ENCODE peak calls at places on chromosomes 16 and 17, in five cellular contexts. One of them, this sample, is unnamed.

GRCh38 chr17:81030726-81031570 is 4.0 kb upstream of the BAIAP2 start:
- DNase-seq in AG04449: no peak
- DNase-seq in head of caudate nucleus: no peak
- DNase-seq in retina: no peak
- DNase-seq in Caki2: no peak
- DNase-seq in this sample: no peak

GRCh38 chr16:67230809-67231660 is 4.1 kb downstream of the TMEM208 start:
- DNase-seq in AG04449: no peak
- DNase-seq in head of caudate nucleus: no peak
- DNase-seq in retina: no peak
- DNase-seq in Caki2: no peak
- DNase-seq in this sample: no peak

GRCh38 chr16:12507366-12507765 is 296.3 kb downstream of the CPPED1 start:
- DNase-seq in head of caudate nucleus: no peak
- DNase-seq in Caki2: no peak
- DNase-seq in AG04449: no peak
- DNase-seq in retina: no peak
- DNase-seq in this sample: no peak

GRCh38 chr16:14071576-14072271 is 605 bp downstream of the MRTFB start:
- DNase-seq in retina: peak
- DNase-seq in Caki2: peak
- DNase-seq in AG04449: no peak
- DNase-seq in head of caudate nucleus: no peak
- DNase-seq in this sample: no peak

GRCh38 chr17:77420804-77421634 is 280.2 kb downstream of the SEC14L1 start:
- DNase-seq in AG04449: peak
- DNase-seq in head of caudate nucleus: no peak
- DNase-seq in retina: no peak
- DNase-seq in Caki2: no peak
- DNase-seq in this sample: no peak

GRCh38 chr16:80573700-80574120 is 32.9 kb downstream of the DYNLRB2 start:
- DNase-seq in Caki2: no peak
- DNase-seq in head of caudate nucleus: no peak
- DNase-seq in AG04449: no peak
- DNase-seq in retina: peak
- DNase-seq in this sample: no peak

GRCh38 chr17:57543230-57543629 is 201.9 kb downstream of the CCDC182 start:
- DNase-seq in AG04449: no peak
- DNase-seq in Caki2: no peak
- DNase-seq in retina: no peak
- DNase-seq in head of caudate nucleus: no peak
- DNase-seq in this sample: no peak

GRCh38 chr16:47574091-47575054 is 113.2 kb downstream of the PHKB start:
- DNase-seq in head of caudate nucleus: no peak
- DNase-seq in AG04449: no peak
- DNase-seq in Caki2: peak
- DNase-seq in retina: no peak
- DNase-seq in this sample: no peak

GRCh38 chr17:64741924-64742670 is 80.0 kb upstream of the SMURF2 start:
- DNase-seq in Caki2: no peak
- DNase-seq in retina: no peak
- DNase-seq in head of caudate nucleus: no peak
- DNase-seq in AG04449: no peak
- DNase-seq in this sample: no peak

GRCh38 chr17:29661220-29661619 is 38.5 kb upstream of the CORO6 start:
- DNase-seq in AG04449: no peak
- DNase-seq in Caki2: no peak
- DNase-seq in retina: no peak
- DNase-seq in head of caudate nucleus: no peak
- DNase-seq in this sample: no peak

GRCh38 chr17:22703786-22704441 is 1011.6 kb downstream of the KCNJ18 start:
- DNase-seq in head of caudate nucleus: no peak
- DNase-seq in retina: no peak
- DNase-seq in AG04449: no peak
- DNase-seq in Caki2: no peak
- DNase-seq in this sample: no peak

GRCh38 chr17:42979511-42980273 is at the start of gene PTGES3L:
- DNase-seq in head of caudate nucleus: peak
- DNase-seq in AG04449: no peak
- DNase-seq in retina: no peak
- DNase-seq in Caki2: no peak
- DNase-seq in this sample: no peak

GRCh38 chr17:4354862-4355514 is 11.5 kb downstream of the UBE2G1 start:
- DNase-seq in AG04449: no peak
- DNase-seq in retina: no peak
- DNase-seq in head of caudate nucleus: no peak
- DNase-seq in Caki2: no peak
- DNase-seq in this sample: no peak

GRCh38 chr17:81917565-81918332 is at the start of gene SIRT7:
- DNase-seq in Caki2: peak
- DNase-seq in head of caudate nucleus: peak
- DNase-seq in retina: peak
- DNase-seq in AG04449: no peak
- DNase-seq in this sample: peak

GRCh38 chr16:12137344-12138094 is 161.0 kb downstream of the SNX29 start:
- DNase-seq in AG04449: no peak
- DNase-seq in head of caudate nucleus: no peak
- DNase-seq in Caki2: no peak
- DNase-seq in retina: no peak
- DNase-seq in this sample: no peak